ENCODE peak calls at places on chromosomes 13 and 19, in six cellular contexts. One of them, this sample, is unnamed.

GRCh38 chr13:109121826-109122225 is 492.4 kb downstream of the MYO16 start:
- DNase-seq in AG09309: no peak
- DNase-seq in endothelial cell: no peak
- DNase-seq in lower leg skin: no peak
- DNase-seq in BE2C: peak; percentile 43
- DNase-seq in endodermal cell: no peak
- DNase-seq in this sample: no peak

GRCh38 chr13:52838433-52839107 is 9.9 kb downstream of the PCDH8 start:
- DNase-seq in AG09309: no peak
- DNase-seq in endothelial cell: no peak
- DNase-seq in endodermal cell: peak; percentile 73
- DNase-seq in BE2C: no peak
- DNase-seq in lower leg skin: no peak
- DNase-seq in this sample: no peak

GRCh38 chr19:952680-953500 is 27.1 kb downstream of the ARID3A start:
- DNase-seq in endodermal cell: peak; percentile 69
- DNase-seq in endothelial cell: no peak
- DNase-seq in AG09309: no peak
- DNase-seq in lower leg skin: no peak
- DNase-seq in BE2C: no peak
- DNase-seq in this sample: no peak

GRCh38 chr13:24212254-24212653 is 51.7 kb downstream of the SPATA13 start:
- DNase-seq in lower leg skin: no peak
- DNase-seq in AG09309: no peak
- DNase-seq in BE2C: no peak
- DNase-seq in endodermal cell: no peak
- DNase-seq in endothelial cell: no peak
- DNase-seq in this sample: no peak

GRCh38 chr13:75636339-75637095 is 387 bp downstream of the LMO7 start:
- DNase-seq in AG09309: no peak
- DNase-seq in endodermal cell: peak; percentile 83
- DNase-seq in endothelial cell: peak; percentile 39
- DNase-seq in lower leg skin: no peak
- DNase-seq in BE2C: peak; percentile 22
- DNase-seq in this sample: no peak

GRCh38 chr19:54248016-54248601 is 5.5 kb upstream of the LILRA6 start:
- DNase-seq in AG09309: no peak
- DNase-seq in endodermal cell: peak; percentile 7
- DNase-seq in lower leg skin: no peak
- DNase-seq in BE2C: no peak
- DNase-seq in endothelial cell: no peak
- DNase-seq in this sample: no peak

GRCh38 chr13:25844559-25845434 is 207.0 kb downstream of the SHISA2 start:
- DNase-seq in endodermal cell: no peak
- DNase-seq in BE2C: no peak
- DNase-seq in AG09309: no peak
- DNase-seq in lower leg skin: no peak
- DNase-seq in endothelial cell: no peak
- DNase-seq in this sample: no peak

GRCh38 chr13:19927117-19927734 is 31.3 kb upstream of the ZMYM2 start:
- DNase-seq in endodermal cell: no peak
- DNase-seq in endothelial cell: no peak
- DNase-seq in lower leg skin: no peak
- DNase-seq in BE2C: no peak
- DNase-seq in AG09309: peak; percentile 1
- DNase-seq in this sample: no peak

GRCh38 chr13:27000686-27001085 is 170.9 kb downstream of the USP12 start:
- DNase-seq in endodermal cell: no peak
- DNase-seq in endothelial cell: no peak
- DNase-seq in AG09309: no peak
- DNase-seq in lower leg skin: peak; percentile 45
- DNase-seq in BE2C: no peak
- DNase-seq in this sample: no peak

GRCh38 chr19:45153339-45154063 is 7.3 kb downstream of the NKPD1 start:
- DNase-seq in endodermal cell: peak; percentile 84
- DNase-seq in endothelial cell: peak; percentile 71
- DNase-seq in lower leg skin: no peak
- DNase-seq in BE2C: peak; percentile 85
- DNase-seq in AG09309: no peak
- DNase-seq in this sample: peak; percentile 77

GRCh38 chr13:80590551-80590950 is 249.6 kb upstream of the SPRY2 start:
- DNase-seq in lower leg skin: no peak
- DNase-seq in endodermal cell: no peak
- DNase-seq in BE2C: no peak
- DNase-seq in endothelial cell: no peak
- DNase-seq in AG09309: no peak
- DNase-seq in this sample: no peak

GRCh38 chr19:43762814-43763213 is 8.1 kb upstream of the SMG9 start:
- DNase-seq in endodermal cell: no peak
- DNase-seq in lower leg skin: no peak
- DNase-seq in endothelial cell: no peak
- DNase-seq in BE2C: no peak
- DNase-seq in AG09309: no peak
- DNase-seq in this sample: no peak

GRCh38 chr13:98827449-98827848 is 75.0 kb upstream of the SLC15A1 start:
- DNase-seq in BE2C: no peak
- DNase-seq in lower leg skin: no peak
- DNase-seq in endothelial cell: peak; percentile 42
- DNase-seq in AG09309: no peak
- DNase-seq in endodermal cell: peak; percentile 79
- DNase-seq in this sample: no peak

GRCh38 chr19:46736544-46737274 is 9.1 kb upstream of the FKRP start:
- DNase-seq in BE2C: peak; percentile 62
- DNase-seq in endothelial cell: no peak
- DNase-seq in AG09309: no peak
- DNase-seq in lower leg skin: no peak
- DNase-seq in endodermal cell: no peak
- DNase-seq in this sample: no peak

GRCh38 chr13:112104873-112105234 is 37.9 kb downstream of the SOX1 start:
- DNase-seq in endothelial cell: no peak
- DNase-seq in endodermal cell: no peak
- DNase-seq in BE2C: no peak
- DNase-seq in AG09309: no peak
- DNase-seq in lower leg skin: no peak
- DNase-seq in this sample: no peak

GRCh38 chr19:1269478-1270167 is 491 bp downstream of the CIRBP start:
- DNase-seq in AG09309: no peak
- DNase-seq in lower leg skin: peak; percentile 97
- DNase-seq in endodermal cell: peak; percentile 90
- DNase-seq in endothelial cell: peak; percentile 89
- DNase-seq in BE2C: peak; percentile 92
- DNase-seq in this sample: peak; percentile 82

GRCh38 chr13:44412341-44412935 is 38.8 kb downstream of the SERP2 start:
- DNase-seq in lower leg skin: no peak
- DNase-seq in endodermal cell: no peak
- DNase-seq in endothelial cell: no peak
- DNase-seq in AG09309: no peak
- DNase-seq in BE2C: no peak
- DNase-seq in this sample: no peak

GRCh38 chr19:28504139-28504538 is 708.8 kb downstream of the UQCRFS1 start:
- DNase-seq in lower leg skin: peak; percentile 50
- DNase-seq in endothelial cell: no peak
- DNase-seq in AG09309: no peak
- DNase-seq in endodermal cell: no peak
- DNase-seq in BE2C: no peak
- DNase-seq in this sample: no peak

GRCh38 chr19:56367829-56368711 is 25.3 kb downstream of the ZNF582 start:
- DNase-seq in lower leg skin: peak; percentile 97
- DNase-seq in endothelial cell: peak; percentile 91
- DNase-seq in endodermal cell: peak; percentile 95
- DNase-seq in AG09309: peak; percentile 75
- DNase-seq in BE2C: peak; percentile 97
- DNase-seq in this sample: peak; percentile 57

GRCh38 chr19:45125975-45126493 is 33.1 kb downstream of the PPP1R37 start:
- DNase-seq in endothelial cell: peak; percentile 81
- DNase-seq in lower leg skin: peak; percentile 91
- DNase-seq in endodermal cell: peak; percentile 97
- DNase-seq in BE2C: peak; percentile 82
- DNase-seq in AG09309: no peak
- DNase-seq in this sample: peak; percentile 64

GRCh38 chr19:47406711-47407416 is 12.5 kb downstream of the MEIS3 start:
- DNase-seq in BE2C: no peak
- DNase-seq in AG09309: no peak
- DNase-seq in endodermal cell: peak; percentile 87
- DNase-seq in endothelial cell: peak; percentile 76
- DNase-seq in lower leg skin: no peak
- DNase-seq in this sample: no peak

GRCh38 chr19:37778613-37779138 is 710 bp downstream of the ZNF573 start:
- DNase-seq in BE2C: no peak
- DNase-seq in AG09309: no peak
- DNase-seq in endothelial cell: no peak
- DNase-seq in lower leg skin: no peak
- DNase-seq in endodermal cell: peak; percentile 54
- DNase-seq in this sample: no peak

GRCh38 chr19:54190942-54191670 is at the start of gene TSEN34:
- DNase-seq in BE2C: peak; percentile 93
- DNase-seq in endodermal cell: peak; percentile 94
- DNase-seq in AG09309: no peak
- DNase-seq in endothelial cell: peak; percentile 87
- DNase-seq in lower leg skin: peak; percentile 92
- DNase-seq in this sample: peak; percentile 83

DNA sequence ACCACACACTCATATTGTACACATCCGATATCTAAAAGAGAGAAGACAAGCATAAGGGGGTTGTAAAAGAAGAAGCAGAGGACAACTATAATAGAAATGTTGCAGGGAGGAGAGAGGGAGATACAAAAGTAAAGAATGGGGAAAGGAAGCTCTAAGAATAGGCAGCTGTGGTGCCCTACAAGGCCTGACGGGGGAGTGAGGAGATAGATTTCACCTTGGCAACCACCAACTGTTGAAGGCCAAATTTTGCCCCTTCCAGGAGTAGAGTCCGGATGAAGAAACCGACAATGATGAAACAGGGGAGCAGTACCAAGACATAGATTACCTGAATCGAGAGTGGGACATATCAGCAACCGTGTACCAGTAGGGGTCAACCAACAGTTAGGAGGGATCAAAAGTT is 15.9 kb downstream of the SLC6A16 start:
- DNase-seq in endodermal cell: no peak
- DNase-seq in AG09309: no peak
- DNase-seq in endothelial cell: no peak
- DNase-seq in lower leg skin: no peak
- DNase-seq in BE2C: no peak
- DNase-seq in this sample: no peak
- TF ChIP-seq CTCF in endodermal cell: peak; percentile 34
- TF ChIP-seq CTCF in AG09309: no peak
- TF ChIP-seq CTCF in endothelial cell: no peak
- TF ChIP-seq CTCF in lower leg skin: no peak
- TF ChIP-seq CTCF in BE2C: no peak
- TF ChIP-seq CTCF in this sample: no peak

DNA sequence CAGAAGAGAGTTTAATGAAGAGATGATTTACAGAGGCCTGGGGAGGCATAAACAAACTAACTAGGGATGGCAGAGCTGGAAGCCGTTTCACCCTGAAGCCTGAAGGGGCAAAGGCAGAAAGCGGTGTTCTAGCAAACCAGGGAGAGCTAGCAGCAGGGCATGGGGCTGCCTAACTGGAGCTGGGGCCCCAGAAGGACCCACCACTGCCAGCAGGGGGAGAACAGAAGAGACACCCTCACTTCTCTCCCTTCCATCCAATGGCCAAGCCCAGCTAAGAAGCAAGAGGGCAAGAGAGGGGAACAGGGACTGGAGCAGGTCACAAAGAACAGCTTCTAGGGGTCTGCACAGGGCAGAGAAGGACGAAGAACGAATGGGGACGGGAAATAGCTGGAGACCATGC is 195.5 kb downstream of the KATNAL1 start:
- DNase-seq in lower leg skin: no peak
- DNase-seq in BE2C: no peak
- DNase-seq in endodermal cell: peak; percentile 76
- DNase-seq in endothelial cell: no peak
- DNase-seq in AG09309: no peak
- DNase-seq in this sample: no peak
- TF ChIP-seq CTCF in lower leg skin: no peak
- TF ChIP-seq CTCF in BE2C: peak; percentile 44
- TF ChIP-seq CTCF in endodermal cell: peak; percentile 64
- TF ChIP-seq CTCF in endothelial cell: no peak
- TF ChIP-seq CTCF in AG09309: peak; percentile 24
- TF ChIP-seq CTCF in this sample: peak; percentile 35

GRCh38 chr19:13872695-13873389 is 4.1 kb upstream of the NANOS3 start:
- DNase-seq in endodermal cell: peak; percentile 91
- DNase-seq in BE2C: no peak
- DNase-seq in endothelial cell: peak; percentile 34
- DNase-seq in lower leg skin: no peak
- DNase-seq in AG09309: no peak
- DNase-seq in this sample: peak; percentile 46
- TF ChIP-seq CTCF in endodermal cell: peak; percentile 35
- TF ChIP-seq CTCF in BE2C: no peak
- TF ChIP-seq CTCF in endothelial cell: no peak
- TF ChIP-seq CTCF in lower leg skin: no peak
- TF ChIP-seq CTCF in AG09309: peak; percentile 13
- TF ChIP-seq CTCF in this sample: no peak

DNA sequence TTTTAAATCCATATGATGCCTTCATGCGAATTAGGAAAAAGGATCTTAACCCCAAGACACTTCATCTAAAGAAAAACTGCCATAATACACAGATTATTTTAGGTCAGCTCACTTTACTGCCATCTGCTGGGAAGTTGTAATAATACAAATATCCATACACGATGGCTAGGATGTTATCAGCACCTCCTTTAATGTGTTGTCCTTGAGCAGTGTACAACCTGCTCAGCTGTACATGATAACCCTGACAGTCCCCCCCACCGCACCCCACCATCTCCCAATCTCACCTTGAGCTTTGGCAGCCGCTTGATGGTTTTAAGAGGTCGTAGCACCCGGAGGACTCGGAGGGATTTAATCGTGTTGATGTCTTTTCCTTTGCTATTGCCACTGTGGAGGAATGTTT is 112.2 kb downstream of the IER2 start:
- DNase-seq in endodermal cell: no peak
- DNase-seq in endothelial cell: no peak
- DNase-seq in BE2C: no peak
- DNase-seq in AG09309: peak; percentile 7
- DNase-seq in lower leg skin: no peak
- DNase-seq in this sample: no peak
- TF ChIP-seq CTCF in endodermal cell: peak; percentile 70
- TF ChIP-seq CTCF in endothelial cell: peak; percentile 46
- TF ChIP-seq CTCF in BE2C: peak; percentile 56
- TF ChIP-seq CTCF in AG09309: peak; percentile 50
- TF ChIP-seq CTCF in lower leg skin: peak; percentile 19
- TF ChIP-seq CTCF in this sample: peak; percentile 75

GRCh38 chr13:40340368-40341085 is 325.9 kb downstream of the FOXO1 start:
- DNase-seq in BE2C: no peak
- DNase-seq in lower leg skin: no peak
- DNase-seq in AG09309: no peak
- DNase-seq in endodermal cell: no peak
- DNase-seq in endothelial cell: no peak
- DNase-seq in this sample: no peak
- TF ChIP-seq CTCF in BE2C: no peak
- TF ChIP-seq CTCF in lower leg skin: no peak
- TF ChIP-seq CTCF in AG09309: peak; percentile 10
- TF ChIP-seq CTCF in endodermal cell: peak; percentile 23
- TF ChIP-seq CTCF in endothelial cell: no peak
- TF ChIP-seq CTCF in this sample: no peak